ENCODE peak calls at places on chromosomes 16 and 17, in four cellular contexts. D, H, R and V are unnamed samples.
A peak's percentile ranks its signal among the peaks of the same experiment; 100 is the strongest.

GRCh38 chr17:83196973-83197880 is 117.8 kb downstream of the METRNL start:
- DNase-seq in D (peak; percentile 37), H (no peak), R (no peak), V (no peak)

GRCh38 chr16:19431636-19432340 is 14.1 kb downstream of the TMC5 start:
- DNase-seq in D (no peak), H (no peak), R (no peak), V (no peak)

GRCh38 chr17:77439382-77440013 is 298.7 kb downstream of the SEC14L1 start:
- DNase-seq in D (peak; percentile 46), H (no peak), R (no peak), V (no peak)

GRCh38 chr17:18185391-18185790 is 1.8 kb downstream of the ALKBH5 start:
- DNase-seq in D (no peak), H (no peak), R (no peak), V (no peak)

GRCh38 chr17:82528484-82529265 is 9.1 kb downstream of the FOXK2 start:
- DNase-seq in D (no peak), H (no peak), R (no peak), V (peak; percentile 42)

GRCh38 chr17:40553694-40554534 is 11.4 kb downstream of the CCR7 start:
- DNase-seq in D (peak; percentile 46), H (peak; percentile 3), R (peak; percentile 1), V (peak; percentile 60)

GRCh38 chr17:30905742-30906100 is 317 bp downstream of the TEFM start:
- DNase-seq in D (no peak), H (no peak), R (no peak), V (peak; percentile 37)

GRCh38 chr17:74282587-74283370 is 8.7 kb downstream of the DNAI2 start:
- DNase-seq in D (no peak), H (no peak), R (peak; percentile 29), V (peak; percentile 88)

GRCh38 chr16:8646271-8646670 is 24.8 kb downstream of the METTL22 start:
- DNase-seq in D (no peak), H (no peak), R (no peak), V (no peak)

GRCh38 chr17:63275318-63275967 is 170.7 kb downstream of the CYB561 start:
- DNase-seq in D (no peak), H (no peak), R (no peak), V (peak; percentile 51)

GRCh38 chr16:82630688-82631087 is 3.9 kb downstream of the CDH13 start:
- DNase-seq in D (no peak), H (no peak), R (no peak), V (no peak)

GRCh38 chr17:71176928-71177443 is 943.8 kb upstream of the SOX9 start:
- DNase-seq in D (no peak), H (no peak), R (no peak), V (no peak)

GRCh38 chr17:72259977-72260376 is 139.2 kb downstream of the SOX9 start:
- DNase-seq in D (no peak), H (no peak), R (no peak), V (no peak)

GRCh38 chr16:58177347-58177710 is 20.6 kb downstream of the CSNK2A2 start:
- DNase-seq in D (no peak), H (no peak), R (no peak), V (peak; percentile 79)

DNA sequence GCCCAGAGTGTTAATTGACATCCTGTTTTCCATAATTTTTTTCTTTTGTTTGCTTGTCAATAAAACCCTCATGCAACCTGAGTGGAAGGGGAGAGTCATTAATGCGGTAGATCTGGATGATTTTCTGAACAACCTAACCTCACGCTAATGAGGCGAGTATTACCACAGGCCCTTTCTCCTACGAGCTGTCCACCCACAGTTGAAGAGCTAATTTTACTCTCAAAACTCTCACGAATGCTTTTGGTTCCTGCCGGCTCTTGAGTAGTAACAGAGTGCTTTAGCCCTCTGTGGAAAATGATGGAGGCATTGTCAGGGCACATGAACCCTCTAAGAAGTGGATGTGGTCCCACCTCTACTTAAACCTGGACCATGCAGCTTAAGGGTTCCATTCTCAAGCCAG is 491.3 kb upstream of the RBFOX1 start:
- DNase-seq in D (no peak), H (no peak), R (no peak), V (no peak)
- TF ChIP-seq CTCF in D (no peak), H (no peak), R (no peak), V (no peak)

GRCh38 chr16:85396879-85397871 is 215.9 kb upstream of the GSE1 start:
- DNase-seq in D (peak; percentile 71), H (peak; percentile 18), R (no peak), V (peak; percentile 30)
- TF ChIP-seq CTCF in D (no peak), H (no peak), R (no peak), V (no peak)

DNA sequence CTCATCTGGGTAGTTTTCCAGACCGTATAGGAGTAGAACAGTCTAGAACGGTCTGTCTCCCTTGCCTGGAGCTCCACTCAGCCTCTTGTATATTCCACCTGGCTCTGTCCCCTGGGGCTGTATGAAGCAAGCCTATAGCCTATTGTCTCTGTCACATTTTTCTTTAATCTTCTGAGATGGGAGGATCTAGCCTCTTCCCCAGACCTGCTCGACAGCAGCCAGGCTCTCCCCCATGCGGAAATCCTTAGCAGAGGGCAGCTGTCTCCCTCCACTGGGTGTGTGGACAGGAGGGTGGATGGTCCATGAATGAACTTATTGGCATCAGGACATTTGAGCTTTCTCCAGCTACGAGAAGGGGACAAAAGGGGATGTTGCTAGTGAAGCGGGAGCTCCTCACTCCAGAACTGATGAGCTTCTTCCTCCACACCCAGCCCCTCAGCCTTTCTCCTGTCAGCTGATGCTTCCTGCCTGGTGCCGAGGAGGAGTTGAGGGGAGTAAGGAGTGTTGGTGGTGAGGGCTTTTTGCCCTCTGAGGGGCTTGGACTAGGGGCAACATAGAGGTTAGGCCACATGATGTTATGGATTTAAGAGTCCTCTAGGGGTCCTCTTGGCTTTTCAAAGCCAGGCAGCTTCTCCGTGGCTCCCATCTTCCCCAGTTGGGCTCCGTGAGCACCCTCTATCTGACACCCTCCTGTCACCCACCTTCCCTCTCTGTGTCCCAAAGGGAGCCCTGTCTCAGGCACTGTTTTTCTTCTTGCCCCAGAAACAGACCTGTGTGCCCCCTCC is 28.0 kb downstream of the ARHGAP23 start:
- DNase-seq in D (no peak), H (no peak), R (no peak), V (no peak)
- TF ChIP-seq CTCF in D (no peak), H (peak; percentile 49), R (no peak), V (no peak)

GRCh38 chr16:72846594-72846993 is 201.3 kb downstream of the ZFHX3 start:
- DNase-seq in D (no peak), H (no peak), R (no peak), V (no peak)

GRCh38 chr16:72848045-72848410 is 199.9 kb downstream of the ZFHX3 start:
- DNase-seq in D (no peak), H (no peak), R (no peak), V (no peak)

GRCh38 chr16:72845322-72846020 is 202.5 kb downstream of the ZFHX3 start:
- DNase-seq in D (peak; percentile 53), H (no peak), R (no peak), V (no peak)

GRCh38 chr16:72848759-72849664 is 198.9 kb downstream of the ZFHX3 start:
- DNase-seq in D (peak; percentile 90), H (peak; percentile 52), R (no peak), V (no peak)

GRCh38 chr16:72847187-72848044 is 200.5 kb downstream of the ZFHX3 start:
- DNase-seq in D (no peak), H (no peak), R (no peak), V (peak; percentile 40)
- TF ChIP-seq CTCF in D (no peak), H (no peak), R (no peak), V (peak; percentile 38)

GRCh38 chr17:45648642-45649041 is 135.5 kb upstream of the CRHR1 start:
- DNase-seq in D (no peak), H (no peak), R (no peak), V (peak; percentile 19)
- TF ChIP-seq CTCF in D (no peak), H (no peak), R (no peak), V (peak; percentile 37)

GRCh38 chr17:7435676-7436555 is 681 bp downstream of the TMEM102 start:
- DNase-seq in D (peak; percentile 93), H (no peak), R (peak; percentile 29), V (peak; percentile 78)
- TF ChIP-seq CTCF in D (peak; percentile 18), H (peak; percentile 41), R (peak; percentile 63), V (peak; percentile 44)

DNA sequence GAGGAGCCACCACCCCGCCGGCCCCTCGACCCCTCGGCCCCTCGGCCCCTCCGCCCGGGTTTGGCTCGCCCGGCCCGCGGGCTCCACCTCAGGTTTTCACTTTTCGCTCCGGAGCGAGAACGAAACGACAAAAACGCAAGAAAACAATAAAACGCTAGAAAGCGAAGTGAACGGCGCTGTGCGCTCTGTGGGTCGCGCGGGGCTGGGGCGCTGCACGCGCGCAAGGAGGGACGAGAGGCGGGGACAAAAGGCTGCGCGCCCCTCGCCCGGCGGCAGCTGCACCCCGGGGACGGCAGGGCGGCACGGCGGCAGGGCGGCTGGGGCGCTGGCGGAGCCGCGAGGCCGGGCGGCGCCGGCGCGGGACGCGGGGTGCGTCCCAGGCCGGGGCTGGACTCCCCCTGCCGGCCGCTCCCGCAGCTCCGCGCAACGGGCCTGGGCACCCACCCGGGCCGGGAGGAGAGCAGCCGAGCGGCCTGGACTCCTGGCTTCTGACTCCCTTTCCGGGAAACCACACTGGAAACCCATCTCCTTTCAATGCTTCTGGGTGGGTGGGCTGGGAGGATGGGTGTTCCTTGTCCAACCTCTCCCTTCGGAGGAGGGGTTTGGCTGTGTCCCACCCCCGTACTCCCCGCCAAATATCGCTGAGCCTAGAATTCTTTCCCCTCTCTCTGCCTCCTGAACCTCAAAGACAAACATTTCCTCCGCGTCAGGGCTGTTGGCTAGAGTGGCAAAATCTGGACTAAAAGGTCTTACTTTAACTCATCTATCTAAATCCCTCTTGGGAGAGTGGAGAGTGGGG is 9.9 kb downstream of the TBX2 start:
- DNase-seq in D (peak; percentile 94), H (no peak), R (no peak), V (no peak)
- TF ChIP-seq CTCF in D (peak; percentile 65), H (peak; percentile 43), R (peak; percentile 21), V (no peak)

DNA sequence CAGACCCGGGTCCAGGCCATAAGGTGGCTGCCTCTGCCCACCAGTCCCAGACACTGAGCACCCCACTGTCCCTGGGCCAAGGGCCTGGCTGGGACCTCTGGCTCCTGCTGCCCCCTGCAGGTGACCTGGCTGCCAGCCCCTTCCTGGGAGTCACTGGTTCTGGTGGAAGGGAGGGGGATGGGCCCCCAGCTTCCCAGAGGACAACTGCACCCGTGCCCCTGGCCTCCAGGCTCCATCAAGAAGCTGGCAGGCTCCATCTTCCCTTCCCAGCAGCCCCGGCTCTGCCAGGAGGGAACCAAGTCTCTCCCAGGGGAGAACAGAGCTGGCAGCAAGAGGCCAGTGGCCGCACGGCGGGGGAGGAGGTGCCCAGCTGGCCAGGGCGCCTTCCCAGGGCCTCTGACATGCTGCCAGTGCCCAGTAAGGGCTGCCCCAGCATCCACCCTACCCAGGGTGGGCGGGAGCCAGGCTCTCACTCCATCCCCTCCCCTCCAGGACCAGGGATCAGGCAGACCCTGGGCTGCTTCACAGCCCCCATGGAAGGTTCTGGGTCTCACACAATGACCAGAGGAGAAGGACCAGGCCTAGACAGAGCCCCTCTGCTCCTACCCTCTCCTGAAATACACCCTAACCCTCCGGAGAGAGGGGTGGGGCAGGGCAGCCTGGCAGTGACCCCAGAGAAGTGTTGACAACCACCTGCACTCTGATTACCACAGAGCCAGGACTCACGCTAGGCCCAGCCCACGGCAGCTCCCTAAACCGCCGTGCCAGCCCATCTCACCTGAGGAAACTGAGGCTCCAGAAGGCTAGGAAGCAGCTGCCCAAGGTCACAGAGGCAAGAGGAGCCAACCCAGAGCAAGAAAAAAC is 3.6 kb downstream of the CLUH start:
- DNase-seq in D (peak; percentile 78), H (no peak), R (no peak), V (peak; percentile 28)
- TF ChIP-seq CTCF in D (no peak), H (no peak), R (no peak), V (peak; percentile 16)

GRCh38 chr17:58210922-58211321 is 8.1 kb downstream of the MKS1 start:
- DNase-seq in D (no peak), H (no peak), R (no peak), V (no peak)
- TF ChIP-seq CTCF in D (no peak), H (no peak), R (no peak), V (no peak)